ENCODE peak calls at places on chromosome 20, in five cellular contexts. Q is HCT116, A is stomach, H is GM12878, M is GM23338. D is an unnamed sample.

GRCh38 chr20:25380945-25381614 is 9.6 kb downstream of the ABHD12 start:
- DNase-seq in A (no peak), H (no peak), Q (no peak), M (no peak), D (no peak)

GRCh38 chr20:18504479-18505060 is 3.2 kb upstream of the SEC23B start:
- DNase-seq in Q (no peak), H (no peak), A (no peak), M (peak; percentile 24), D (peak; percentile 76)

GRCh38 chr20:38127920-38128528 is 37.0 kb downstream of the TGM2 start:
- DNase-seq in Q (no peak), A (no peak), H (no peak), M (no peak), D (no peak)

GRCh38 chr20:7760261-7761048 is 179.8 kb downstream of the HAO1 start:
- DNase-seq in A (no peak), Q (no peak), M (no peak), H (no peak), D (no peak)

GRCh38 chr20:45779011-45779915 is 12.4 kb downstream of the WFDC3 start:
- DNase-seq in H (no peak), M (no peak), Q (peak; percentile 98), A (peak; percentile 90), D (peak; percentile 95)

GRCh38 chr20:11814276-11814675 is 103.4 kb upstream of the BTBD3 start:
- DNase-seq in A (no peak), M (no peak), H (no peak), Q (no peak), D (no peak)

GRCh38 chr20:25128649-25129048 is 46.7 kb upstream of the VSX1 start:
- DNase-seq in H (no peak), Q (no peak), M (no peak), A (no peak), D (no peak)

GRCh38 chr20:37479275-37479674 is 41.8 kb upstream of the NNAT start:
- DNase-seq in M (no peak), Q (no peak), H (no peak), A (no peak), D (no peak)

GRCh38 chr20:8126979-8127378 is 5.1 kb upstream of the PLCB1 start:
- DNase-seq in H (no peak), M (no peak), A (no peak), Q (no peak), D (no peak)

GRCh38 chr20:17295991-17296390 is 69.2 kb downstream of the PCSK2 start:
- DNase-seq in H (no peak), A (no peak), M (no peak), Q (no peak), D (no peak)

GRCh38 chr20:32975698-32976674 is 28.2 kb downstream of the SUN5 start:
- DNase-seq in H (no peak), Q (no peak), A (no peak), M (no peak), D (no peak)

GRCh38 chr20:64044484-64045247 is 4.8 kb downstream of the SOX18 start:
- DNase-seq in Q (peak; percentile 29), H (no peak), M (no peak), A (no peak), D (no peak)

GRCh38 chr20:62732766-62733165 is 24.1 kb downstream of the NTSR1 start:
- DNase-seq in A (no peak), Q (no peak), H (no peak), M (no peak), D (no peak)

GRCh38 chr20:61186771-61187170 is 65.3 kb upstream of the CDH4 start:
- DNase-seq in A (no peak), M (no peak), Q (no peak), H (no peak), D (no peak)

GRCh38 chr20:9360427-9360826 is 154.0 kb upstream of the LAMP5 start:
- DNase-seq in H (no peak), M (no peak), A (no peak), Q (no peak), D (no peak)

GRCh38 chr20:53352727-53353440 is 240.8 kb downstream of the ZNF217 start:
- DNase-seq in H (no peak), M (no peak), Q (no peak), A (no peak), D (no peak)

GRCh38 chr20:44388466-44389023 is 33.0 kb downstream of the HNF4A start:
- DNase-seq in A (peak; percentile 59), M (peak; percentile 98), H (no peak), Q (peak; percentile 88), D (no peak)

DNA sequence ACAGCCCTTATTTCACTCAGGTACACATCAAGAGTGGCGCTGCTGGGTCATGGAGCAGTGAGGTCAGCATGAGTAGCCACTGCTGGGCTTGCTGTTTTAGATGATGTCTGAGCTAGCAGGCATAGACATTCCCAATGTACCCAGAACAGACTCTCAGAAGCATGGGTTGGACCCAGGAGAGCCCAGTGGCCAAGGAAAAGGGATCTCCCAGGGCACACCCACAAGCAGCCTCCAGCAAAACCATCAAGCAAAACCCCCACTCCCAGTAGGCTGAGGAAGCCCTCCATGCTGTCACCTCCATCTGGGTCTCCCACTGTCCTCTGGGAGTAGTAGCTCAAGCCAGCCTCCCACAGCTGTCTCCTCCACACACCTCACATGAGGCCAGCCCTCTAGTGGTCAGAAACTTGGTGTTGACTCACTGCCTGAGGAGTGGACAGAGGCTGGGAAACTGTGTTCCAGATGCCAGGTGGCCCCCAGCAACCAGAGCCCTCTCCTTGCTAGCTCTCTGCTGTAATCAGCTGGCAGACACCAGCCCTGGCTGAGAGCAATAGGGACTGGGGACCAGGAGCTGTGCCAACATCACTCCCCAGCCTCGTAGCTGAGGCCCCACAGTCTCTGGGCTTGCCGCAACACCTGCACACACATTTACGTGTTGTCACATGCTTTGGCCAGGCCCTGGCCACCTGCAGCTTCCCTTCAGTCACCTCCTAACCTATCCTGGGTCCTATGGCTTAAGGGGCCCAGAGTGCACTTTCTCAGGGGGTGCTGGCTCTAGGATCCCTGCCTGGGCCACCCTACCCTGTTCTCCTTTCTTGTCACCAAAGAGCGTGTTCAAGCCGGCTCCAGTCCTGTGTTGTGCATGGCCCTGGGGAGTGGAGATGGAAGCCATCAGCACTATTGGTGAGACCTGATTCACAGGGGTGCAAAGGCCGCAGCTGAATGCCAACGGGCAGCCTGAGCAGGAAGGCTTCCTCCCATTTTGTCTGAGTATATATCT is 1.9 kb upstream of the AP5S1 start:
- DNase-seq in Q (peak; percentile 71), A (peak; percentile 84), H (no peak), M (peak; percentile 89), D (no peak)
- H3K27me3 ChIP-seq in Q (no peaks in the 10 kb centered on the region), A (no peaks in the 10 kb centered on the region), H (no peaks in the 10 kb centered on the region), M (no peaks in the 10 kb centered on the region), D (no peaks in the 10 kb centered on the region)

DNA sequence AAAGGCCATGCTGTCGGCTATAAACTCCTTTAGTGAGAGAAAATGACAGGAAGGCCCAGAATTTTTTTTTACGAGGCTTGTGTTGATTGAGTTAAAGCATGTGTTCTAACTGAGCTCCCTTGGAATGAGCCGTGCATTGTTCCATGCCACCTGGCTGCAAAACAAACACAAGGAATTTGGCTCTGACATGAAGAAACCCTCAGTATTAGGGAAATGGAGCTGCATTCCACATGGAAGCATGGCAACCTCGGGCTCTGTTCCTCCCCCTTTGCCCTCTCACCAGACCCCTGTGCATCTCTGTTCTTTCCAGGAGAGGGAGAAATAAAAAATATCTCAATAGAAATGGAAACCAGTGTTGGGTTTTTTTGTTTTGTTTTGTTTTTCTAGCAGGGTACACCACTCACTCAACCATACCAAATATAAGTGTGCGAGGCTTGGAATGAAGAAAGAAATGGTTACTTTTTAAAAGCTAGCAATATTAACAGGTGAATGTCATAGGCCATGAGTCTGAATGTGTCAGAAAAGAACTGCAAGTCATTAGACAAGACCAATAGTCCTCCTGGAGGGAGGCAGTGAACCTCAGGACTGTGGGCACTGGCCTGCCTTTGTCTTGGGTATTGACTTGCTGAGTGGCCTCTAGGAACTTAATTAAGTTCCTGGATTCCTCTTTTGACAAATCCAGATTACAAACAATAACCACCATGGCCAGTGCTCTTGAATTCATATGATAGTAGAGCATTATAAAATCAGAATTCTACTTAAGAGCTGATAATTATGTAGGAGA is 935.1 kb downstream of the KIF16B start:
- DNase-seq in A (peak; percentile 52), Q (no peak), M (peak; percentile 73), H (no peak), D (no peak)
- TF ChIP-seq POLR2AphosphoS5 in A (no peak), Q (no peak), M (no peak), H (no peak), D (no peak)

DNA sequence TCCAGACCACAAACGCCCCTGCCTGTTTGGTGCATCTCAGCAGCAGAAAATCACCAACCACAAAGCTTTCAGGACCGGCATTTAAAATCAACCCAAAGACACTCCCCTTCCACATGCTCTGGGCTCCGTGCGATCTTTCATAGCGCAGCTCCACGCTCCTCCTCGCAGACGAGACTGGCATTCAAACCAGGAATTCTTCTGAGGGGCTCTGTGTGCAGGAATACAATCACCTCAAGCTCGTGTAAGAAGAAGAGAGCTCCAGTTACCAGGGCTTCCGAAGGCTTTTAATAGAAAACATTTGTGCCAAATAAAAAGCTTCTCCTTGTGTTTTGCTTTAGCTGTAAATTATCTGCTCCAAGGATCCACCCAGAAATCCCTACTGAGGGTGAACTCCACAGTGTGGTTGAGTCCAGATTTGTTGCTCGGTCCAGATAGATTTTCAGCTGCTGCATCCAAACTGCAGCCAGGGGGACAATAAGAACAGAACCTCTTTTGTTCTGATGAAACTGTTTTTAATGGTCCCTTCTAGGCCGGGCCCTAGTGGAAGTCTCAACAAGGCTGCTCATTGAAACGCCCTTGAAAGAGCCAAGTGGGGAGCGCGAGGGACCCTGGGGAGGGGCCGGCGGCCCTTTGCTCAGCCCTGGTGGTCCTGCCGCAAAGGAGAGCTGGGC is 16.4 kb upstream of the BMP7 start:
- DNase-seq in M (no peak), H (no peak), A (no peak), Q (no peak), D (no peak)
- H3K27me3 ChIP-seq in M (no peaks in the 10 kb centered on the region), H (peaks cover 14% of the 10 kb centered on the region), A (peaks cover 15% of the 10 kb centered on the region), Q (peaks cover 30% of the 10 kb centered on the region), D (peaks cover 5% of the 10 kb centered on the region)

DNA sequence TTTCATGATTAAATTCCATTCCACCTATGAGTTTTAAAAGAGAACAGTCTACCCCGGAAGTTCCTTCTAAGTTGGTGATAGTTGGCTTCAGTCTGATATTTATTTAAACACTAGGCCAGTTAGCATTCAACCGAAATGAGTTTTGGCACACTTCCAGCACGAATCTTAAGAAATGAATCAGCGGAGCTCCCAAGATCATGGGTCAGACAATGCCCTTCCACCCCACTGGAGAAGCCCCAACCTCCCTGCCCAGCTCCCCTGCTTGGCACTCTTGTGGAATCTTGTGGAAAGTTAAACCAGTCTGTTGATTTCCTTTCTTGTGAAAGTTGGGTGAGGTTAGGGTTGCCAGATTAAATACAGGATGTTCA is 64.3 kb downstream of the MKKS start:
- DNase-seq in H (no peak), A (peak; percentile 29), Q (no peak), M (no peak), D (no peak)
- TF ChIP-seq POLR2AphosphoS5 in H (no peak), A (no peak), Q (no peak), M (no peak), D (no peak)

GRCh38 chr20:46901638-46902037 is 7.0 kb downstream of the EYA2 start:
- DNase-seq in A (no peak), H (no peak), Q (no peak), M (no peak), D (peak; percentile 35)

GRCh38 chr20:46898433-46898832 is 3.8 kb downstream of the EYA2 start:
- DNase-seq in M (no peak), H (no peak), A (no peak), Q (no peak), D (no peak)

GRCh38 chr20:46899619-46900018 is 5.0 kb downstream of the EYA2 start:
- DNase-seq in Q (no peak), A (no peak), M (no peak), H (no peak), D (no peak)

GRCh38 chr20:46900826-46901225 is 6.2 kb downstream of the EYA2 start:
- DNase-seq in Q (no peak), H (no peak), A (no peak), M (no peak), D (no peak)

GRCh38 chr20:46900068-46900467 is 5.4 kb downstream of the EYA2 start:
- DNase-seq in A (no peak), Q (no peak), M (no peak), H (no peak), D (no peak)
- H3K27me3 ChIP-seq in A (peaks cover 8% of the 10 kb centered on the region), Q (peaks cover 18% of the 10 kb centered on the region), M (peaks cover 26% of the 10 kb centered on the region), H (peaks cover 8% of the 10 kb centered on the region), D (peaks cover 1% of the 10 kb centered on the region)

GRCh38 chr20:50957276-50957675 is 1.1 kb downstream of the DPM1 start:
- DNase-seq in M (no peak), H (no peak), Q (no peak), A (no peak), D (no peak)
- TF ChIP-seq POLR2AphosphoS5 in M (no peak), H (no peak), Q (no peak), A (no peak), D (no peak)

D was measured in breast epithelium.